ENCODE peak calls at places on chromosomes 3 and 15, in six cellular contexts. One of them, this sample, is unnamed.

GRCh38 chr3:160128086-160128485 is 97.1 kb upstream of the C3orf80 start:
- DNase-seq in choroid plexus epithelial cell: no peak
- DNase-seq in tibial artery: no peak
- DNase-seq in IMR-90: no peak
- DNase-seq in bronchial epithelial cell: no peak
- DNase-seq in AG04449: no peak
- DNase-seq in this sample: no peak

GRCh38 chr3:111904376-111905241 is 45.5 kb downstream of the PHLDB2 start:
- DNase-seq in choroid plexus epithelial cell: peak
- DNase-seq in tibial artery: no peak
- DNase-seq in IMR-90: peak
- DNase-seq in bronchial epithelial cell: peak
- DNase-seq in AG04449: peak
- DNase-seq in this sample: no peak

GRCh38 chr15:59116771-59117170 is 11.8 kb downstream of the CCNB2 start:
- DNase-seq in choroid plexus epithelial cell: no peak
- DNase-seq in tibial artery: no peak
- DNase-seq in IMR-90: no peak
- DNase-seq in bronchial epithelial cell: no peak
- DNase-seq in AG04449: no peak
- DNase-seq in this sample: no peak

GRCh38 chr3:78900426-78900825 is 867.4 kb downstream of the ROBO1 start:
- DNase-seq in choroid plexus epithelial cell: peak
- DNase-seq in tibial artery: no peak
- DNase-seq in IMR-90: peak
- DNase-seq in bronchial epithelial cell: no peak
- DNase-seq in AG04449: no peak
- DNase-seq in this sample: no peak

GRCh38 chr3:23594066-23594465 is 211.7 kb upstream of the UBE2E1 start:
- DNase-seq in choroid plexus epithelial cell: peak
- DNase-seq in tibial artery: no peak
- DNase-seq in IMR-90: no peak
- DNase-seq in bronchial epithelial cell: no peak
- DNase-seq in AG04449: no peak
- DNase-seq in this sample: no peak

GRCh38 chr3:105686324-105686897 is 182.4 kb downstream of the CBLB start:
- DNase-seq in choroid plexus epithelial cell: peak
- DNase-seq in tibial artery: no peak
- DNase-seq in IMR-90: peak
- DNase-seq in bronchial epithelial cell: peak
- DNase-seq in AG04449: no peak
- DNase-seq in this sample: no peak

GRCh38 chr3:70556056-70556455 is 243.6 kb upstream of the MDFIC2 start:
- DNase-seq in choroid plexus epithelial cell: peak
- DNase-seq in tibial artery: no peak
- DNase-seq in IMR-90: peak
- DNase-seq in bronchial epithelial cell: peak
- DNase-seq in AG04449: no peak
- DNase-seq in this sample: no peak

GRCh38 chr3:79361748-79362378 is 405.9 kb downstream of the ROBO1 start:
- DNase-seq in choroid plexus epithelial cell: peak
- DNase-seq in tibial artery: no peak
- DNase-seq in IMR-90: peak
- DNase-seq in bronchial epithelial cell: peak
- DNase-seq in AG04449: no peak
- DNase-seq in this sample: peak

GRCh38 chr15:85501574-85501973 is 121.2 kb downstream of the AKAP13 start:
- DNase-seq in choroid plexus epithelial cell: no peak
- DNase-seq in tibial artery: no peak
- DNase-seq in IMR-90: no peak
- DNase-seq in bronchial epithelial cell: no peak
- DNase-seq in AG04449: no peak
- DNase-seq in this sample: no peak

GRCh38 chr15:62901916-62902554 is 140.5 kb upstream of the TPM1 start:
- DNase-seq in choroid plexus epithelial cell: no peak
- DNase-seq in tibial artery: no peak
- DNase-seq in IMR-90: no peak
- DNase-seq in bronchial epithelial cell: peak
- DNase-seq in AG04449: no peak
- DNase-seq in this sample: no peak

GRCh38 chr15:28923726-28924280 is 38.0 kb downstream of the APBA2 start:
- DNase-seq in choroid plexus epithelial cell: no peak
- DNase-seq in tibial artery: no peak
- DNase-seq in IMR-90: no peak
- DNase-seq in bronchial epithelial cell: no peak
- DNase-seq in AG04449: no peak
- DNase-seq in this sample: no peak

GRCh38 chr15:28920781-28921331 is 35.1 kb downstream of the APBA2 start:
- DNase-seq in choroid plexus epithelial cell: no peak
- DNase-seq in tibial artery: no peak
- DNase-seq in IMR-90: no peak
- DNase-seq in bronchial epithelial cell: no peak
- DNase-seq in AG04449: no peak
- DNase-seq in this sample: no peak

GRCh38 chr15:28922712-28923012 is 36.9 kb downstream of the APBA2 start:
- DNase-seq in choroid plexus epithelial cell: no peak
- DNase-seq in tibial artery: no peak
- DNase-seq in IMR-90: no peak
- DNase-seq in bronchial epithelial cell: no peak
- DNase-seq in AG04449: no peak
- DNase-seq in this sample: no peak

GRCh38 chr15:28921336-28921735 is 35.6 kb downstream of the APBA2 start:
- DNase-seq in choroid plexus epithelial cell: no peak
- DNase-seq in tibial artery: no peak
- DNase-seq in IMR-90: no peak
- DNase-seq in bronchial epithelial cell: no peak
- DNase-seq in AG04449: no peak
- DNase-seq in this sample: no peak

GRCh38 chr15:28921925-28922711 is 36.3 kb downstream of the APBA2 start:
- DNase-seq in choroid plexus epithelial cell: no peak
- DNase-seq in tibial artery: no peak
- DNase-seq in IMR-90: no peak
- DNase-seq in bronchial epithelial cell: no peak
- DNase-seq in AG04449: no peak
- DNase-seq in this sample: no peak
- TF ChIP-seq CTCF in choroid plexus epithelial cell: peak
- TF ChIP-seq CTCF in tibial artery: no peak
- TF ChIP-seq CTCF in IMR-90: peak
- TF ChIP-seq CTCF in bronchial epithelial cell: no peak
- TF ChIP-seq CTCF in AG04449: peak
- TF ChIP-seq CTCF in this sample: peak

GRCh38 chr15:75178938-75179772 is 22.5 kb upstream of the C15orf39 start:
- DNase-seq in choroid plexus epithelial cell: no peak
- DNase-seq in tibial artery: peak
- DNase-seq in IMR-90: no peak
- DNase-seq in bronchial epithelial cell: no peak
- DNase-seq in AG04449: no peak
- DNase-seq in this sample: no peak
- H3K4me3 ChIP-seq in choroid plexus epithelial cell: peak
- H3K4me3 ChIP-seq in tibial artery: peak
- H3K4me3 ChIP-seq in IMR-90: no peak
- H3K4me3 ChIP-seq in bronchial epithelial cell: no peak
- H3K4me3 ChIP-seq in AG04449: no peak
- H3K4me3 ChIP-seq in this sample: no peak

GRCh38 chr3:33732394-33732793 is 14.3 kb upstream of the CLASP2 start:
- DNase-seq in choroid plexus epithelial cell: no peak
- DNase-seq in tibial artery: no peak
- DNase-seq in IMR-90: no peak
- DNase-seq in bronchial epithelial cell: no peak
- DNase-seq in AG04449: no peak
- DNase-seq in this sample: no peak
- TF ChIP-seq CTCF in choroid plexus epithelial cell: peak
- TF ChIP-seq CTCF in tibial artery: no peak
- TF ChIP-seq CTCF in IMR-90: no peak
- TF ChIP-seq CTCF in bronchial epithelial cell: peak
- TF ChIP-seq CTCF in AG04449: no peak
- TF ChIP-seq CTCF in this sample: peak

GRCh38 chr3:63809607-63810006 is 9.5 kb upstream of the C3orf49 start:
- DNase-seq in choroid plexus epithelial cell: peak
- DNase-seq in tibial artery: no peak
- DNase-seq in IMR-90: peak
- DNase-seq in bronchial epithelial cell: peak
- DNase-seq in AG04449: no peak
- DNase-seq in this sample: peak

GRCh38 chr3:63808633-63809032 is 10.5 kb upstream of the C3orf49 start:
- DNase-seq in choroid plexus epithelial cell: no peak
- DNase-seq in tibial artery: no peak
- DNase-seq in IMR-90: no peak
- DNase-seq in bronchial epithelial cell: no peak
- DNase-seq in AG04449: no peak
- DNase-seq in this sample: no peak

DNA sequence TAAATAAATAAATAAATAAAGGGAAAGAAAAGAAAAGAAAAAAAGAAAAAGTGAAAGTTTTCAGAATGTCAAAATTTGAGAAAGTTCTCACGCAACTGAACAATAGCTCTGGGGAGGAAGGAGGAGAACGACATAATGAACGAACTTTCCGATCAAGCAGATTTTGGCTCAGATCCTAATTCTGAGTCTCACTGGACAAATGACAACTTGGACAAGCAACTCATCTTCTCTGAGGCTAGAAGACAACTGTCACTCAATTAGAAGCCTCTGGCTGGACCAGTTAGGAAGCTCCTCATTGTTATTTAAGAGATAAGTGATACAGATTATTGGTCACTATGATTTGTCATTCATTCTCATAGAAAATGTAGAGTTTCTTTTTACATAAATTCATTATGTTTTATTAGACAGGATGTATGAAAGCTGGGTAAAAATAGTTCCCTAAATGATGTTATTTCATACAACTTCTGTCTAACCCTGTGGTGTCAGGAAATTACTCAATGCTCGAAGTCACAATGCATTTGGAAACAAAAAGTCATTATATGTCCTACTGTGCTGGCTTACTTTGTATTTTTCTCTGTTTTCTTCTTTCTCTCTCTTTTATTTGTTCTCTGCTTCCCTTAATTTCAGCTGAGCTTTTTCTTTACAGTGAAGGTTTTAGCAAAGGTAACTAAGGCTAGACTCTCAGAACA is 11.1 kb upstream of the C3orf49 start:
- DNase-seq in choroid plexus epithelial cell: no peak
- DNase-seq in tibial artery: no peak
- DNase-seq in IMR-90: no peak
- DNase-seq in bronchial epithelial cell: no peak
- DNase-seq in AG04449: no peak
- DNase-seq in this sample: no peak
- H3K4me3 ChIP-seq in choroid plexus epithelial cell: no peak
- H3K4me3 ChIP-seq in tibial artery: no peak
- H3K4me3 ChIP-seq in IMR-90: no peak
- H3K4me3 ChIP-seq in bronchial epithelial cell: no peak
- H3K4me3 ChIP-seq in AG04449: no peak
- H3K4me3 ChIP-seq in this sample: no peak

GRCh38 chr3:30750967-30751366 is 143.5 kb downstream of the GADL1 start:
- DNase-seq in choroid plexus epithelial cell: no peak
- DNase-seq in tibial artery: no peak
- DNase-seq in IMR-90: no peak
- DNase-seq in bronchial epithelial cell: no peak
- DNase-seq in AG04449: no peak
- DNase-seq in this sample: no peak

GRCh38 chr3:30749230-30749629 is 142.8 kb downstream of the TGFBR2 start:
- DNase-seq in choroid plexus epithelial cell: no peak
- DNase-seq in tibial artery: no peak
- DNase-seq in IMR-90: no peak
- DNase-seq in bronchial epithelial cell: peak
- DNase-seq in AG04449: no peak
- DNase-seq in this sample: no peak

GRCh38 chr3:30747771-30748281 is 141.4 kb downstream of the TGFBR2 start:
- DNase-seq in choroid plexus epithelial cell: peak
- DNase-seq in tibial artery: no peak
- DNase-seq in IMR-90: peak
- DNase-seq in bronchial epithelial cell: peak
- DNase-seq in AG04449: no peak
- DNase-seq in this sample: peak

GRCh38 chr3:30752961-30753360 is 141.5 kb downstream of the GADL1 start:
- DNase-seq in choroid plexus epithelial cell: peak
- DNase-seq in tibial artery: peak
- DNase-seq in IMR-90: peak
- DNase-seq in bronchial epithelial cell: peak
- DNase-seq in AG04449: no peak
- DNase-seq in this sample: no peak

DNA sequence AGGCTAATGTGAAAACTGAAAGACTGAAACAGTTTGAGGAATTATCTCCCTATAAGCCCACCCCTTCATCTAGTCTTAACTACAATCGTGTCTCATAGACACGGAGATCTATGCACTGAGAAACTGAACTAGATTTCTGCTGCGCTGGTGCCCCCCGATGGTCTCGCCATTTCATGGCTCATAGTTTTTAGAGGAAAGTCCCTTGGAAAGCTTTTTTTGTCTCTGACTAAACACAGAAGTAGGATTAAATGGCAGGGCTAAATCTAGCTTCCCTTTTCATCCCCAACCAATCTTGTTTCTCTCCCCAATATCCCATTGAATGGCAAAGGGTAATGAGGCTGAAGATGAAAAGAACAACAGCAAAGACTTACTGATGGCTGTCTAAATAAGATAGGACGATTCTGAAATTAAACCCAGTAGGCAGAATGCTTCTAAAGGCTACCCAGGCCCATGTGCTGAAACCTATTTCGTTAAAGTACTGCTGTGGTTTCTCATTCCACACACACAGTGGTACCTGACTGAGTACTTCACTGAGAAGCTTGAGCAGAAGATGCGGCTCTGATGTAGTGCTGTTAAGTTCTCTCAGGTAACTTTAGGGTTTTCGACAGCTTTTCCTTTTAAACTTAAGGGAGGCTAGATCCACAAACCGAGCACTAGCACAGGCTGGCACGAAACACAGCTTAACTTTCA is 142.7 kb downstream of the GADL1 start:
- DNase-seq in choroid plexus epithelial cell: peak
- DNase-seq in tibial artery: no peak
- DNase-seq in IMR-90: peak
- DNase-seq in bronchial epithelial cell: peak
- DNase-seq in AG04449: no peak
- DNase-seq in this sample: peak
- TF ChIP-seq CTCF in choroid plexus epithelial cell: peak
- TF ChIP-seq CTCF in tibial artery: peak
- TF ChIP-seq CTCF in IMR-90: peak
- TF ChIP-seq CTCF in bronchial epithelial cell: peak
- TF ChIP-seq CTCF in AG04449: peak
- TF ChIP-seq CTCF in this sample: peak

This sample was measured in HFF-Myc.